ENCODE peak calls at places on chromosomes 4 and X, in four cellular contexts. G, D, L and S are unnamed samples.

GRCh38 chr4:8858925-8859210 is 12.8 kb downstream of the HMX1 start:
- DNase-seq in D (no peak), L (no peak), G (no peak), S (no peak)

GRCh38 chrX:19964017-19964710 is 26.7 kb downstream of the BCLAF3 start:
- DNase-seq in L (no peak), G (no peak), D (no peak), S (no peak)

GRCh38 chr4:100360211-100360610 is 157.6 kb downstream of the EMCN start:
- DNase-seq in D (no peak), G (no peak), L (no peak), S (no peak)

GRCh38 chr4:78610546-78611214 is 59.1 kb downstream of the ANXA3 start:
- DNase-seq in G (no peak), L (no peak), D (peak; percentile 33), S (no peak)

GRCh38 chr4:18754180-18754579 is 732.6 kb upstream of the LCORL start:
- DNase-seq in G (peak; percentile 75), L (no peak), D (no peak), S (no peak)

GRCh38 chrX:39730671-39731389 is 366.9 kb downstream of the BCOR start:
- DNase-seq in D (peak; percentile 84), G (peak; percentile 66), L (peak; percentile 40), S (peak; percentile 38)

GRCh38 chr4:98908182-98908581 is 20.8 kb downstream of the EIF4E start:
- DNase-seq in L (no peak), D (no peak), G (no peak), S (no peak)

GRCh38 chr4:156771171-156771837 is 200.3 kb downstream of the PDGFC start:
- DNase-seq in L (no peak), G (peak; percentile 17), D (peak; percentile 79), S (peak; percentile 67)

GRCh38 chrX:13598877-13599276 is 29.5 kb downstream of the EGFL6 start:
- DNase-seq in D (peak; percentile 34), L (no peak), G (peak; percentile 10), S (no peak)

GRCh38 chr4:123359449-123360306 is 36.9 kb upstream of the SPRY1 start:
- DNase-seq in D (no peak), L (no peak), G (no peak), S (no peak)

GRCh38 chr4:126661194-126661593 is 971.6 kb upstream of the INTU start:
- DNase-seq in G (peak; percentile 17), D (no peak), L (no peak), S (no peak)

GRCh38 chrX:150355898-150356297 is 7.2 kb upstream of the MAMLD1 start:
- DNase-seq in L (no peak), G (no peak), D (no peak), S (no peak)

GRCh38 chr4:174394915-174395314 is 111.2 kb downstream of the CEP44 start:
- DNase-seq in G (no peak), L (no peak), D (peak; percentile 73), S (no peak)

GRCh38 chrX:19630228-19630627 is 114.9 kb upstream of the MAP3K15 start:
- DNase-seq in G (no peak), D (no peak), L (no peak), S (no peak)

GRCh38 chr4:78989697-78990270 is 50.5 kb upstream of the PAQR3 start:
- DNase-seq in G (no peak), D (no peak), L (no peak), S (no peak)

GRCh38 chrX:39821011-39821708 is 276.6 kb downstream of the BCOR start:
- DNase-seq in G (peak; percentile 37), L (no peak), D (peak; percentile 58), S (no peak)

GRCh38 chr4:102343964-102344519 is 1.2 kb downstream of the SLC39A8 start:
- DNase-seq in D (no peak), L (no peak), G (peak; percentile 57), S (no peak)

GRCh38 chr4:55549888-55550287 is 3.2 kb upstream of the CLOCK start:
- DNase-seq in G (no peak), D (peak; percentile 86), L (no peak), S (no peak)

GRCh38 chr4:145957307-145957706 is 18.7 kb upstream of the ZNF827 start:
- DNase-seq in D (no peak), L (no peak), G (no peak), S (no peak)

GRCh38 chr4:149296084-149296483 is 519.6 kb downstream of the IQCM start:
- DNase-seq in G (no peak), L (no peak), D (no peak), S (no peak)

GRCh38 chr4:14110407-14110806 is 482.9 kb upstream of the BOD1L1 start:
- DNase-seq in D (peak; percentile 89), G (no peak), L (no peak), S (no peak)

GRCh38 chr4:57305836-57306235 is 195.7 kb upstream of the IGFBP7 start:
- DNase-seq in G (peak; percentile 88), L (no peak), D (no peak), S (no peak)

GRCh38 chr4:144347116-144347515 is 206.6 kb upstream of the GYPA start:
- DNase-seq in D (no peak), G (no peak), L (no peak), S (no peak)

GRCh38 chr4:7422898-7423180 is 11.9 kb downstream of the PSAPL1 start:
- DNase-seq in L (no peak), D (no peak), G (no peak), S (no peak)

GRCh38 chr4:79014230-79014629 is 75.0 kb upstream of the PAQR3 start:
- DNase-seq in L (no peak), G (no peak), D (no peak), S (no peak)

GRCh38 chr4:104942990-104943758 is 203.5 kb upstream of the TET2 start:
- DNase-seq in D (no peak), G (no peak), L (no peak), S (no peak)

GRCh38 chr4:108172231-108172779 is 3.6 kb upstream of the LEF1 start:
- DNase-seq in G (no peak), D (peak; percentile 18), L (peak; percentile 15), S (no peak)

GRCh38 chr4:38870098-38870850 is 2.7 kb downstream of the FAM114A1 start:
- DNase-seq in L (no peak), D (peak; percentile 57), G (peak; percentile 6), S (no peak)

GRCh38 chr4:47488706-47489105 is 3.6 kb downstream of the ATP10D start:
- DNase-seq in L (no peak), G (no peak), D (no peak), S (no peak)

GRCh38 chr4:150391052-150391451 is 190.9 kb upstream of the MAB21L2 start:
- DNase-seq in D (no peak), G (no peak), L (no peak), S (no peak)

GRCh38 chr4:71147261-71147660 is 153.8 kb downstream of the DCK start:
- DNase-seq in D (peak; percentile 56), L (no peak), G (no peak), S (no peak)

GRCh38 chrX:45712067-45712466 is 511.4 kb upstream of the DIPK2B start:
- DNase-seq in D (peak; percentile 84), G (no peak), L (no peak), S (no peak)

GRCh38 chr4:90951037-90951436 is 823.8 kb downstream of the CCSER1 start:
- DNase-seq in L (no peak), D (no peak), G (peak; percentile 67), S (no peak)

GRCh38 chrX:31629195-31629594 is 557.4 kb upstream of the FTHL17 start:
- DNase-seq in G (no peak), L (no peak), D (no peak), S (no peak)

GRCh38 chr4:109052699-109053656 is 249.5 kb downstream of the COL25A1 start:
- DNase-seq in G (peak; percentile 4), L (no peak), D (no peak), S (no peak)

GRCh38 chr4:37781134-37781455 is 45.4 kb upstream of the PGM2 start:
- DNase-seq in D (no peak), G (peak; percentile 59), L (no peak), S (no peak)

GRCh38 chr4:37780444-37781133 is 45.9 kb upstream of the PGM2 start:
- DNase-seq in L (peak; percentile 48), G (no peak), D (peak; percentile 19), S (no peak)
- H3K4me3 ChIP-seq in L (no peak overlapping the region), G (no peak overlapping the region), D (no peak overlapping the region), S (no peak overlapping the region)

GRCh38 chr4:2794707-2795557 is 2.0 kb downstream of the SH3BP2 start:
- DNase-seq in G (peak; percentile 35), D (peak; percentile 89), L (no peak), S (peak; percentile 93)
- H3K4me3 ChIP-seq in G (no peak overlapping the region), D (peak overlapping the region; percentile 76), L (no peak overlapping the region), S (no peak overlapping the region)

GRCh38 chrX:17859609-17860178 is 1.4 kb downstream of the RAI2 start:
- DNase-seq in G (no peak), L (peak; percentile 5), D (no peak), S (no peak)
- H3K4me3 ChIP-seq in G (no peak overlapping the region), L (peak overlapping the region; percentile 57), D (no peak overlapping the region), S (peak overlapping the region; percentile 55)

DNA sequence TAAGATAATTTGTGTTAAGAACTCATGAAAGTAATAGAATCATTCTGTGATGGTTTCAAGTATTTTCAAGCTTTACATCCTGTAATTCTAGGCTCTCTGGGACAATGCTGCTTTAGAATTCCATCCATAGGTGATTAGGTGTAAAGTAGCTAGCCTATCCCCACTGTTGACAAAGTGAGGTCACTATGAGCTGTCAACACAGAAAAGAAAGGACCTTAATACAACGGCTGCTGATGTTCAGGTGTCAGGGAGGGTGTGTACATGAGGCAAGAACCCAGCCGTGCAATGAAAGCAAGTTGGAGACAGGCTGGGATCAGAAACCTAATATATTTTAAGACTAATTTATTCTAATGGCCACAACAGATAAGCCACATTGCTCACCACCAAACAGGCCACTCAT is 36.8 kb upstream of the SH3RF1 start:
- DNase-seq in G (no peak), D (no peak), L (no peak), S (no peak)
- H3K4me3 ChIP-seq in G (no peak overlapping the region), D (no peak overlapping the region), L (no peak overlapping the region), S (no peak overlapping the region)

DNA sequence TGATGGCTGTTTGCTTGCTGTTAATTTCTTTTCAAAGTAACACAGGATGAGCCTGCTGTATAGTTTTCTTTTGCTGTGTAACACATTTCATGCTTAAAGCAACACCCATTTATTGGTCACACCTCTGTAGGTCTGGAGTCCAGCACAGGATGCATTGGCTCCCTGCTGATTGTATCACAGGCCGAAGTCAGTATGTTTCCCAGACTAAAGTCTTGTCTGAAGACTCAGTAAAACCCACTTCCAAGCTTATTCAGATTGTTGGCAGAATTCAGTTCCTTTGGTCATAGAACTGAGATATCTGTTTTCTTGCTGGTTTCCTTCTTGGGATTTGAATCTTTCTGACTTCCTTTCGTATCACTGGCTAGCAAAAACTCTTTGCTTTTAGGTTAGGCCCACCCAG is 54.3 kb downstream of the LRP2BP start:
- DNase-seq in D (no peak), G (no peak), L (no peak), S (no peak)
- H3K4me3 ChIP-seq in D (no peak overlapping the region), G (no peak overlapping the region), L (no peak overlapping the region), S (no peak overlapping the region)

GRCh38 chrX:70432936-70433847 is 10.1 kb downstream of the GDPD2 start:
- DNase-seq in L (no peak), G (no peak), D (no peak), S (no peak)
- H3K4me3 ChIP-seq in L (peak overlapping the region; percentile 70), G (no peak overlapping the region), D (peak overlapping the region; percentile 94), S (no peak overlapping the region)

GRCh38 chr4:154626793-154627484 is 14.5 kb upstream of the FGG start:
- DNase-seq in L (no peak), G (peak; percentile 51), D (peak; percentile 54), S (no peak)
- H3K4me3 ChIP-seq in L (peak overlapping the region; percentile 39), G (peak overlapping the region; percentile 8), D (peak overlapping the region; percentile 42), S (peak overlapping the region; percentile 13)